ENCODE peak calls at places on chromosomes 13 and 19, in seven cellular contexts. One of them, this sample, is unnamed.

GRCh38 chr19:29815231-29815630 is 3.4 kb downstream of the CCNE1 start:
- DNase-seq in K562: no peak
- DNase-seq in GM12892: no peak
- DNase-seq in A549: no peak
- DNase-seq in adrenal gland: no peak
- DNase-seq in lower leg skin: no peak
- DNase-seq in IMR-90: no peak
- DNase-seq in this sample: peak

GRCh38 chr19:50272263-50272897 is 56.8 kb downstream of the KCNC3 start:
- DNase-seq in adrenal gland: no peak
- DNase-seq in lower leg skin: no peak
- DNase-seq in GM12892: no peak
- DNase-seq in A549: no peak
- DNase-seq in K562: no peak
- DNase-seq in IMR-90: no peak
- DNase-seq in this sample: no peak

GRCh38 chr13:106350208-106350607 is 185.3 kb downstream of the EFNB2 start:
- DNase-seq in A549: no peak
- DNase-seq in adrenal gland: no peak
- DNase-seq in IMR-90: no peak
- DNase-seq in K562: no peak
- DNase-seq in GM12892: no peak
- DNase-seq in lower leg skin: no peak
- DNase-seq in this sample: no peak

GRCh38 chr19:56080669-56081401 is 40.3 kb downstream of the ZNF787 start:
- DNase-seq in adrenal gland: peak
- DNase-seq in K562: peak
- DNase-seq in lower leg skin: peak
- DNase-seq in A549: peak
- DNase-seq in IMR-90: peak
- DNase-seq in GM12892: peak
- DNase-seq in this sample: peak

GRCh38 chr13:51923983-51924539 is 62.3 kb downstream of the CCDC70 start:
- DNase-seq in lower leg skin: peak
- DNase-seq in K562: peak
- DNase-seq in A549: peak
- DNase-seq in IMR-90: no peak
- DNase-seq in GM12892: no peak
- DNase-seq in adrenal gland: no peak
- DNase-seq in this sample: peak

GRCh38 chr13:114153485-114154080 is 21.2 kb upstream of the RASA3 start:
- DNase-seq in A549: no peak
- DNase-seq in GM12892: no peak
- DNase-seq in adrenal gland: no peak
- DNase-seq in IMR-90: no peak
- DNase-seq in K562: no peak
- DNase-seq in lower leg skin: peak
- DNase-seq in this sample: no peak

GRCh38 chr19:13987101-13987890 is 18.8 kb downstream of the RFX1 start:
- DNase-seq in adrenal gland: peak
- DNase-seq in K562: no peak
- DNase-seq in lower leg skin: no peak
- DNase-seq in IMR-90: no peak
- DNase-seq in A549: no peak
- DNase-seq in GM12892: no peak
- DNase-seq in this sample: no peak

GRCh38 chr13:111917086-111917485 is 149.9 kb upstream of the SOX1 start:
- DNase-seq in lower leg skin: peak
- DNase-seq in A549: no peak
- DNase-seq in adrenal gland: no peak
- DNase-seq in K562: no peak
- DNase-seq in IMR-90: no peak
- DNase-seq in GM12892: no peak
- DNase-seq in this sample: no peak

GRCh38 chr13:93709511-93710244 is 483.1 kb downstream of the GPC6 start:
- DNase-seq in A549: no peak
- DNase-seq in IMR-90: no peak
- DNase-seq in GM12892: no peak
- DNase-seq in K562: no peak
- DNase-seq in adrenal gland: no peak
- DNase-seq in lower leg skin: no peak
- DNase-seq in this sample: no peak

GRCh38 chr13:49877629-49878218 is 58.4 kb downstream of the SPRYD7 start:
- DNase-seq in GM12892: no peak
- DNase-seq in adrenal gland: no peak
- DNase-seq in K562: no peak
- DNase-seq in lower leg skin: no peak
- DNase-seq in A549: peak
- DNase-seq in IMR-90: no peak
- DNase-seq in this sample: peak

GRCh38 chr19:55096061-55096701 is 20.5 kb downstream of the EPS8L1 start:
- DNase-seq in adrenal gland: no peak
- DNase-seq in lower leg skin: no peak
- DNase-seq in IMR-90: no peak
- DNase-seq in GM12892: no peak
- DNase-seq in A549: no peak
- DNase-seq in K562: no peak
- DNase-seq in this sample: no peak

GRCh38 chr13:76024151-76024550 is 388.0 kb downstream of the LMO7 start:
- DNase-seq in GM12892: no peak
- DNase-seq in K562: no peak
- DNase-seq in adrenal gland: no peak
- DNase-seq in lower leg skin: no peak
- DNase-seq in A549: no peak
- DNase-seq in IMR-90: no peak
- DNase-seq in this sample: no peak

GRCh38 chr19:55468054-55468393 is 3.5 kb upstream of the C19orf85 start:
- DNase-seq in A549: no peak
- DNase-seq in GM12892: no peak
- DNase-seq in IMR-90: no peak
- DNase-seq in lower leg skin: no peak
- DNase-seq in adrenal gland: no peak
- DNase-seq in K562: no peak
- DNase-seq in this sample: no peak

GRCh38 chr13:85675508-85675907 is 123.7 kb downstream of the SLITRK6 start:
- DNase-seq in GM12892: no peak
- DNase-seq in adrenal gland: no peak
- DNase-seq in A549: no peak
- DNase-seq in IMR-90: no peak
- DNase-seq in K562: no peak
- DNase-seq in lower leg skin: no peak
- DNase-seq in this sample: no peak

GRCh38 chr19:28701491-28701890 is 511.5 kb downstream of the UQCRFS1 start:
- DNase-seq in K562: no peak
- DNase-seq in A549: no peak
- DNase-seq in GM12892: no peak
- DNase-seq in IMR-90: no peak
- DNase-seq in adrenal gland: no peak
- DNase-seq in lower leg skin: no peak
- DNase-seq in this sample: no peak

GRCh38 chr19:35013047-35013819 is 13.1 kb downstream of the GRAMD1A start:
- DNase-seq in K562: peak
- DNase-seq in IMR-90: peak
- DNase-seq in A549: peak
- DNase-seq in lower leg skin: peak
- DNase-seq in GM12892: peak
- DNase-seq in adrenal gland: peak
- DNase-seq in this sample: peak

GRCh38 chr19:28142258-28142657 is 1070.7 kb downstream of the UQCRFS1 start:
- DNase-seq in GM12892: no peak
- DNase-seq in K562: no peak
- DNase-seq in A549: no peak
- DNase-seq in lower leg skin: no peak
- DNase-seq in adrenal gland: no peak
- DNase-seq in IMR-90: no peak
- DNase-seq in this sample: no peak

GRCh38 chr13:71254384-71254783 is 612.6 kb downstream of the DACH1 start:
- DNase-seq in lower leg skin: no peak
- DNase-seq in K562: no peak
- DNase-seq in A549: no peak
- DNase-seq in adrenal gland: no peak
- DNase-seq in GM12892: no peak
- DNase-seq in IMR-90: no peak
- DNase-seq in this sample: no peak

GRCh38 chr19:7862413-7862951 is 11.7 kb downstream of the PRR36 start:
- DNase-seq in adrenal gland: peak
- DNase-seq in A549: peak
- DNase-seq in IMR-90: peak
- DNase-seq in lower leg skin: peak
- DNase-seq in K562: peak
- DNase-seq in GM12892: peak
- DNase-seq in this sample: peak

GRCh38 chr13:94251801-94252200 is 227.7 kb downstream of the DCT start:
- DNase-seq in IMR-90: peak
- DNase-seq in adrenal gland: peak
- DNase-seq in lower leg skin: no peak
- DNase-seq in A549: no peak
- DNase-seq in GM12892: no peak
- DNase-seq in K562: no peak
- DNase-seq in this sample: no peak

GRCh38 chr19:46404039-46404883 is 9.1 kb downstream of the CCDC8 start:
- DNase-seq in lower leg skin: no peak
- DNase-seq in K562: peak
- DNase-seq in A549: peak
- DNase-seq in GM12892: no peak
- DNase-seq in adrenal gland: no peak
- DNase-seq in IMR-90: peak
- DNase-seq in this sample: no peak
- TF ChIP-seq POLR2A in lower leg skin: no peak
- TF ChIP-seq POLR2A in K562: no peak
- TF ChIP-seq POLR2A in A549: peak
- TF ChIP-seq POLR2A in GM12892: no peak
- TF ChIP-seq POLR2A in adrenal gland: no peak
- TF ChIP-seq POLR2A in IMR-90: no peak
- TF ChIP-seq POLR2A in this sample: no peak

DNA sequence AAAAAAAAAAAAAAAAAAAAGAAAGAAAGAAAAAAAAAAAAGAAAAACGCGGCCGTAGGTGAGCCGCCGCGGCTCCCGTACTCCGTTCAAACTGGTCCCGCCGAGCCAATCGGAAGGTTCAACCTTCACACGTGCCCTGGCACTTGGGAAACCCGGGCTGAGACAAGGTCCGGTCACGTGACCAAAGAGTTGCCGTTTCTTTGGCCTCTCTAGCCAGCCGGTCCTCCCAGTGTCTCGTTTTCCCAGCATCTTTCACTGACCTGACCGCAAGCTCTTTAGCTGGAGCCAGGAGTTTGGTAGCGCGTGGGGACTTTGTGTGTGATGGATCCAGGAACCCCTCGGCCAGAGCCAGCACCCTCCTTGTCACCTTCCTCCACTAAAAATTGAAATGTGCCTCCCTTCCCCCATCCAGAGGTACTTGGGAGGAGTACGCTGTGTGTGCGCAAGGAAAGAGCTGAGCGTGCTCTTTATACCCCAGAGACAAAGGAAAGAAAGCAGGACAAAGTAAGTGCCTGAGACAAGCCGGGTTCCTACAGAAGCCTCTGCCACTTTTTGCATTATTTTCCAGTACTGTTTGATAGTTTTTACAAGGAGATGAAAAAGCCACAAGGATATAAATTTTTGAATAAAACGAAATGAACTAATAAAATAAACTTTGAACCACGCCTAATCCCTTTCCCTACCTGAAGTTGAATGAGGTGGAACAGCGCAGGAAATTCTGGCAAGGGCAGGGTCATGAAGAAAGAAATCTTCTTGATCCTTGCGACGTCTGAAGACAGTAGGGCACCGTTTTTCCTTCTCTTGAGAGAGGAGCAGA is 958 bp downstream of the TNPO2 start:
- DNase-seq in adrenal gland: peak
- DNase-seq in A549: peak
- DNase-seq in GM12892: peak
- DNase-seq in IMR-90: peak
- DNase-seq in lower leg skin: peak
- DNase-seq in K562: peak
- DNase-seq in this sample: peak
- TF ChIP-seq POLR2A in adrenal gland: peak
- TF ChIP-seq POLR2A in A549: peak
- TF ChIP-seq POLR2A in GM12892: peak
- TF ChIP-seq POLR2A in IMR-90: peak
- TF ChIP-seq POLR2A in lower leg skin: no peak
- TF ChIP-seq POLR2A in K562: peak
- TF ChIP-seq POLR2A in this sample: peak

GRCh38 chr19:1173845-1174809 is at the start of gene SBNO2:
- DNase-seq in K562: peak
- DNase-seq in adrenal gland: peak
- DNase-seq in A549: peak
- DNase-seq in GM12892: peak
- DNase-seq in IMR-90: peak
- DNase-seq in lower leg skin: peak
- DNase-seq in this sample: peak
- TF ChIP-seq POLR2A in K562: peak
- TF ChIP-seq POLR2A in adrenal gland: peak
- TF ChIP-seq POLR2A in A549: peak
- TF ChIP-seq POLR2A in GM12892: peak
- TF ChIP-seq POLR2A in IMR-90: peak
- TF ChIP-seq POLR2A in lower leg skin: peak
- TF ChIP-seq POLR2A in this sample: peak

DNA sequence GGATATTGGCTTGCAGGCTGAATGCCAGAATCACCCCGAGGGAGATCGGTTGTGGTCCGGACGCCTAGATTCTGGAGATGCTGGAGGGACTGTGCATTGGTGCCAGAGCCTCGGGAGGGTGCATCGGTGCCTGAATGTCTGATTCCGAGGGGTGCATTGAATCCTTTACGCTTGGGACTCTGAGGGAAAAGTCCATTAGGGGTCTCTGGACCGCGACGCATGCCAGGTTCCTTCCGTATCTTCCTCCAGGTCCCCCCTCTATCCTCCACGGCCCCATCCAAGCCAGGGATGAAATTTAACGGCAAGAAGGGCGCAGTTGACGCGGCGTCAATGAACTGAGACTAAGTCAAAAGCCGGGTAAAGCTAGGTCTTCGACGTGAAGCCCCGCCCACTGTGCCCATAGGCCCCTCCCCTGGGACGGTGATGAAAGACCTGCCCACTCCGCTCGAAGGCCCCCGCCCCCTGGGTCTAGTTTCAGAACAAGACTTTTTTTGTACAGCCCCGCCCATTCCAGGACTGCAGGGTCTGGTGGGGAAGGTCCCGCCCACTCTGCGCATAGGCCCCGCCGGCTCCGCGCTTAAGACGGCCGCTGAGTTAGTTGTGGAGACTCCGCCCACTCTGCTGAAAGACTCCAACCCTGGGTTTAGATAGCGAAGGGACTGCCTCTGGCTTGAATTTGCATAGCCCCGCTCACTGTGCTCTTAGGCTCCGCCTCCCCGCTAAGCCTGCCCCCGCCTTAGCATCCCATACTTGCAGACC is 737 bp downstream of the ZNF575 start:
- DNase-seq in lower leg skin: peak
- DNase-seq in IMR-90: peak
- DNase-seq in GM12892: peak
- DNase-seq in A549: peak
- DNase-seq in K562: peak
- DNase-seq in adrenal gland: peak
- DNase-seq in this sample: peak
- TF ChIP-seq POLR2A in lower leg skin: no peak
- TF ChIP-seq POLR2A in IMR-90: no peak
- TF ChIP-seq POLR2A in GM12892: no peak
- TF ChIP-seq POLR2A in A549: no peak
- TF ChIP-seq POLR2A in K562: no peak
- TF ChIP-seq POLR2A in adrenal gland: peak
- TF ChIP-seq POLR2A in this sample: no peak